ENCODE peak calls at places on chromosomes 7 and 10, in ten cellular contexts. One of them, this sample, is unnamed.

GRCh38 chr7:149370790-149371189 is 90.1 kb downstream of the ZNF777 start:
- DNase-seq in stimulated activated CD8-positive, alpha-beta memory T cell treated with anti-CD3 and anti-CD28 coated beads, Interleukin-7, amount 100 ng/mL, for 24 hours: no peak
- DNase-seq in choroid plexus epithelial cell: no peak
- DNase-seq in right atrium auricular region: no peak
- DNase-seq in MV-4-11: no peak
- DNase-seq in CD8-positive, alpha-beta memory T cell: no peak
- DNase-seq in sciatic nerve: no peak
- DNase-seq in GM03348: no peak
- DNase-seq in astrocyte: no peak
- DNase-seq in NCI-H1092 treated with DMSO at 0.1 percent for 48 hours: no peak
- DNase-seq in this sample: no peak

GRCh38 chr7:121449735-121450134 is 53.6 kb upstream of the FAM3C start:
- DNase-seq in choroid plexus epithelial cell: no peak
- DNase-seq in sciatic nerve: no peak
- DNase-seq in CD8-positive, alpha-beta memory T cell: no peak
- DNase-seq in astrocyte: no peak
- DNase-seq in MV-4-11: no peak
- DNase-seq in GM03348: no peak
- DNase-seq in stimulated activated CD8-positive, alpha-beta memory T cell treated with anti-CD3 and anti-CD28 coated beads, Interleukin-7, amount 100 ng/mL, for 24 hours: no peak
- DNase-seq in right atrium auricular region: no peak
- DNase-seq in NCI-H1092 treated with DMSO at 0.1 percent for 48 hours: no peak
- DNase-seq in this sample: no peak

GRCh38 chr7:4835398-4836205 is 26.2 kb downstream of the PAPOLB start:
- DNase-seq in sciatic nerve: peak; percentile 44
- DNase-seq in right atrium auricular region: no peak
- DNase-seq in NCI-H1092 treated with DMSO at 0.1 percent for 48 hours: no peak
- DNase-seq in choroid plexus epithelial cell: no peak
- DNase-seq in MV-4-11: no peak
- DNase-seq in astrocyte: no peak
- DNase-seq in CD8-positive, alpha-beta memory T cell: no peak
- DNase-seq in GM03348: no peak
- DNase-seq in stimulated activated CD8-positive, alpha-beta memory T cell treated with anti-CD3 and anti-CD28 coated beads, Interleukin-7, amount 100 ng/mL, for 24 hours: no peak
- DNase-seq in this sample: no peak

GRCh38 chr10:102832987-102833386 is 4.2 kb downstream of the CYP17A1 start:
- DNase-seq in NCI-H1092 treated with DMSO at 0.1 percent for 48 hours: no peak
- DNase-seq in choroid plexus epithelial cell: no peak
- DNase-seq in CD8-positive, alpha-beta memory T cell: no peak
- DNase-seq in MV-4-11: no peak
- DNase-seq in astrocyte: no peak
- DNase-seq in stimulated activated CD8-positive, alpha-beta memory T cell treated with anti-CD3 and anti-CD28 coated beads, Interleukin-7, amount 100 ng/mL, for 24 hours: no peak
- DNase-seq in sciatic nerve: no peak
- DNase-seq in right atrium auricular region: no peak
- DNase-seq in GM03348: peak; percentile 54
- DNase-seq in this sample: no peak

GRCh38 chr7:123285076-123285700 is 85.4 kb upstream of the SLC13A1 start:
- DNase-seq in GM03348: no peak
- DNase-seq in CD8-positive, alpha-beta memory T cell: no peak
- DNase-seq in stimulated activated CD8-positive, alpha-beta memory T cell treated with anti-CD3 and anti-CD28 coated beads, Interleukin-7, amount 100 ng/mL, for 24 hours: no peak
- DNase-seq in NCI-H1092 treated with DMSO at 0.1 percent for 48 hours: no peak
- DNase-seq in right atrium auricular region: no peak
- DNase-seq in choroid plexus epithelial cell: no peak
- DNase-seq in sciatic nerve: no peak
- DNase-seq in MV-4-11: no peak
- DNase-seq in astrocyte: no peak
- DNase-seq in this sample: no peak

GRCh38 chr10:110865804-110866482 is 5.8 kb upstream of the PDCD4 start:
- DNase-seq in astrocyte: no peak
- DNase-seq in stimulated activated CD8-positive, alpha-beta memory T cell treated with anti-CD3 and anti-CD28 coated beads, Interleukin-7, amount 100 ng/mL, for 24 hours: no peak
- DNase-seq in GM03348: no peak
- DNase-seq in sciatic nerve: no peak
- DNase-seq in NCI-H1092 treated with DMSO at 0.1 percent for 48 hours: no peak
- DNase-seq in right atrium auricular region: no peak
- DNase-seq in MV-4-11: peak; percentile 70
- DNase-seq in CD8-positive, alpha-beta memory T cell: no peak
- DNase-seq in choroid plexus epithelial cell: peak; percentile 40
- DNase-seq in this sample: no peak

GRCh38 chr7:29921404-29922010 is 68.1 kb downstream of the SCRN1 start:
- DNase-seq in MV-4-11: peak; percentile 34
- DNase-seq in sciatic nerve: no peak
- DNase-seq in NCI-H1092 treated with DMSO at 0.1 percent for 48 hours: peak; percentile 79
- DNase-seq in GM03348: peak; percentile 80
- DNase-seq in right atrium auricular region: no peak
- DNase-seq in stimulated activated CD8-positive, alpha-beta memory T cell treated with anti-CD3 and anti-CD28 coated beads, Interleukin-7, amount 100 ng/mL, for 24 hours: no peak
- DNase-seq in choroid plexus epithelial cell: peak; percentile 80
- DNase-seq in CD8-positive, alpha-beta memory T cell: peak; percentile 33
- DNase-seq in astrocyte: peak; percentile 25
- DNase-seq in this sample: no peak

GRCh38 chr10:102225646-102226541 is at the start of gene ELOVL3:
- DNase-seq in NCI-H1092 treated with DMSO at 0.1 percent for 48 hours: peak; percentile 85
- DNase-seq in choroid plexus epithelial cell: peak; percentile 97
- DNase-seq in GM03348: peak; percentile 98
- DNase-seq in astrocyte: peak; percentile 88
- DNase-seq in sciatic nerve: peak; percentile 95
- DNase-seq in MV-4-11: peak; percentile 89
- DNase-seq in stimulated activated CD8-positive, alpha-beta memory T cell treated with anti-CD3 and anti-CD28 coated beads, Interleukin-7, amount 100 ng/mL, for 24 hours: peak; percentile 61
- DNase-seq in CD8-positive, alpha-beta memory T cell: peak; percentile 80
- DNase-seq in right atrium auricular region: peak; percentile 97
- DNase-seq in this sample: peak; percentile 79

GRCh38 chr7:105924950-105925349 is 38.1 kb upstream of the CDHR3 start:
- DNase-seq in choroid plexus epithelial cell: no peak
- DNase-seq in stimulated activated CD8-positive, alpha-beta memory T cell treated with anti-CD3 and anti-CD28 coated beads, Interleukin-7, amount 100 ng/mL, for 24 hours: no peak
- DNase-seq in astrocyte: no peak
- DNase-seq in GM03348: no peak
- DNase-seq in sciatic nerve: no peak
- DNase-seq in right atrium auricular region: no peak
- DNase-seq in CD8-positive, alpha-beta memory T cell: peak; percentile 41
- DNase-seq in MV-4-11: no peak
- DNase-seq in NCI-H1092 treated with DMSO at 0.1 percent for 48 hours: no peak
- DNase-seq in this sample: no peak

GRCh38 chr10:24519950-24520349 is 203.7 kb downstream of the ARHGAP21 start:
- DNase-seq in GM03348: no peak
- DNase-seq in choroid plexus epithelial cell: no peak
- DNase-seq in CD8-positive, alpha-beta memory T cell: peak; percentile 14
- DNase-seq in stimulated activated CD8-positive, alpha-beta memory T cell treated with anti-CD3 and anti-CD28 coated beads, Interleukin-7, amount 100 ng/mL, for 24 hours: peak; percentile 4
- DNase-seq in sciatic nerve: no peak
- DNase-seq in right atrium auricular region: no peak
- DNase-seq in MV-4-11: no peak
- DNase-seq in astrocyte: no peak
- DNase-seq in NCI-H1092 treated with DMSO at 0.1 percent for 48 hours: no peak
- DNase-seq in this sample: peak; percentile 19

GRCh38 chr10:4477664-4478063 is 348.3 kb upstream of the AKR1E2 start:
- DNase-seq in astrocyte: no peak
- DNase-seq in NCI-H1092 treated with DMSO at 0.1 percent for 48 hours: no peak
- DNase-seq in CD8-positive, alpha-beta memory T cell: no peak
- DNase-seq in stimulated activated CD8-positive, alpha-beta memory T cell treated with anti-CD3 and anti-CD28 coated beads, Interleukin-7, amount 100 ng/mL, for 24 hours: no peak
- DNase-seq in GM03348: no peak
- DNase-seq in MV-4-11: no peak
- DNase-seq in right atrium auricular region: no peak
- DNase-seq in sciatic nerve: no peak
- DNase-seq in choroid plexus epithelial cell: no peak
- DNase-seq in this sample: no peak

GRCh38 chr10:70664702-70665195 is 7.6 kb upstream of the ADAMTS14 start:
- DNase-seq in choroid plexus epithelial cell: peak; percentile 98
- DNase-seq in sciatic nerve: no peak
- DNase-seq in stimulated activated CD8-positive, alpha-beta memory T cell treated with anti-CD3 and anti-CD28 coated beads, Interleukin-7, amount 100 ng/mL, for 24 hours: no peak
- DNase-seq in CD8-positive, alpha-beta memory T cell: no peak
- DNase-seq in NCI-H1092 treated with DMSO at 0.1 percent for 48 hours: peak; percentile 13
- DNase-seq in GM03348: peak; percentile 89
- DNase-seq in astrocyte: peak; percentile 100
- DNase-seq in right atrium auricular region: no peak
- DNase-seq in MV-4-11: peak; percentile 55
- DNase-seq in this sample: no peak

GRCh38 chr7:31076051-31076450 is 23.9 kb downstream of the ADCYAP1R1 start:
- DNase-seq in NCI-H1092 treated with DMSO at 0.1 percent for 48 hours: no peak
- DNase-seq in MV-4-11: no peak
- DNase-seq in CD8-positive, alpha-beta memory T cell: no peak
- DNase-seq in sciatic nerve: no peak
- DNase-seq in astrocyte: no peak
- DNase-seq in GM03348: no peak
- DNase-seq in stimulated activated CD8-positive, alpha-beta memory T cell treated with anti-CD3 and anti-CD28 coated beads, Interleukin-7, amount 100 ng/mL, for 24 hours: no peak
- DNase-seq in right atrium auricular region: no peak
- DNase-seq in choroid plexus epithelial cell: no peak
- DNase-seq in this sample: no peak

GRCh38 chr10:78044699-78045098 is 11.0 kb downstream of the RPS24 start:
- DNase-seq in GM03348: no peak
- DNase-seq in choroid plexus epithelial cell: peak; percentile 59
- DNase-seq in NCI-H1092 treated with DMSO at 0.1 percent for 48 hours: no peak
- DNase-seq in MV-4-11: no peak
- DNase-seq in right atrium auricular region: no peak
- DNase-seq in sciatic nerve: no peak
- DNase-seq in CD8-positive, alpha-beta memory T cell: no peak
- DNase-seq in stimulated activated CD8-positive, alpha-beta memory T cell treated with anti-CD3 and anti-CD28 coated beads, Interleukin-7, amount 100 ng/mL, for 24 hours: no peak
- DNase-seq in astrocyte: no peak
- DNase-seq in this sample: no peak

GRCh38 chr7:107687656-107688055 is 27.0 kb downstream of the SLC26A4 start:
- DNase-seq in NCI-H1092 treated with DMSO at 0.1 percent for 48 hours: no peak
- DNase-seq in GM03348: peak; percentile 9
- DNase-seq in stimulated activated CD8-positive, alpha-beta memory T cell treated with anti-CD3 and anti-CD28 coated beads, Interleukin-7, amount 100 ng/mL, for 24 hours: no peak
- DNase-seq in CD8-positive, alpha-beta memory T cell: no peak
- DNase-seq in sciatic nerve: no peak
- DNase-seq in astrocyte: peak; percentile 60
- DNase-seq in choroid plexus epithelial cell: no peak
- DNase-seq in MV-4-11: no peak
- DNase-seq in right atrium auricular region: no peak
- DNase-seq in this sample: no peak

GRCh38 chr10:35379226-35380137 is 43.2 kb downstream of the CCNY start:
- DNase-seq in sciatic nerve: no peak
- DNase-seq in choroid plexus epithelial cell: peak; percentile 86
- DNase-seq in astrocyte: peak; percentile 67
- DNase-seq in right atrium auricular region: no peak
- DNase-seq in NCI-H1092 treated with DMSO at 0.1 percent for 48 hours: no peak
- DNase-seq in stimulated activated CD8-positive, alpha-beta memory T cell treated with anti-CD3 and anti-CD28 coated beads, Interleukin-7, amount 100 ng/mL, for 24 hours: no peak
- DNase-seq in CD8-positive, alpha-beta memory T cell: peak; percentile 11
- DNase-seq in MV-4-11: no peak
- DNase-seq in GM03348: peak; percentile 53
- DNase-seq in this sample: no peak

GRCh38 chr10:1050555-1050954 is 1.6 kb upstream of the IDI1 start:
- DNase-seq in CD8-positive, alpha-beta memory T cell: peak; percentile 37
- DNase-seq in NCI-H1092 treated with DMSO at 0.1 percent for 48 hours: no peak
- DNase-seq in GM03348: no peak
- DNase-seq in stimulated activated CD8-positive, alpha-beta memory T cell treated with anti-CD3 and anti-CD28 coated beads, Interleukin-7, amount 100 ng/mL, for 24 hours: no peak
- DNase-seq in MV-4-11: no peak
- DNase-seq in choroid plexus epithelial cell: no peak
- DNase-seq in right atrium auricular region: no peak
- DNase-seq in sciatic nerve: no peak
- DNase-seq in astrocyte: no peak
- DNase-seq in this sample: peak; percentile 49

GRCh38 chr7:11427686-11428273 is 404.2 kb downstream of the THSD7A start:
- DNase-seq in NCI-H1092 treated with DMSO at 0.1 percent for 48 hours: peak; percentile 83
- DNase-seq in CD8-positive, alpha-beta memory T cell: no peak
- DNase-seq in GM03348: peak; percentile 59
- DNase-seq in choroid plexus epithelial cell: peak; percentile 89
- DNase-seq in astrocyte: peak; percentile 54
- DNase-seq in right atrium auricular region: no peak
- DNase-seq in stimulated activated CD8-positive, alpha-beta memory T cell treated with anti-CD3 and anti-CD28 coated beads, Interleukin-7, amount 100 ng/mL, for 24 hours: no peak
- DNase-seq in MV-4-11: peak; percentile 68
- DNase-seq in sciatic nerve: no peak
- DNase-seq in this sample: peak; percentile 50

GRCh38 chr10:86758231-86759072 is 2.0 kb downstream of the BMPR1A start:
- DNase-seq in stimulated activated CD8-positive, alpha-beta memory T cell treated with anti-CD3 and anti-CD28 coated beads, Interleukin-7, amount 100 ng/mL, for 24 hours: no peak
- DNase-seq in astrocyte: no peak
- DNase-seq in right atrium auricular region: no peak
- DNase-seq in choroid plexus epithelial cell: peak; percentile 43
- DNase-seq in GM03348: no peak
- DNase-seq in sciatic nerve: no peak
- DNase-seq in CD8-positive, alpha-beta memory T cell: no peak
- DNase-seq in NCI-H1092 treated with DMSO at 0.1 percent for 48 hours: no peak
- DNase-seq in MV-4-11: no peak
- DNase-seq in this sample: no peak

GRCh38 chr10:96697026-96697425 is 23.3 kb downstream of the PIK3AP1 start:
- DNase-seq in NCI-H1092 treated with DMSO at 0.1 percent for 48 hours: no peak
- DNase-seq in GM03348: no peak
- DNase-seq in right atrium auricular region: no peak
- DNase-seq in sciatic nerve: no peak
- DNase-seq in stimulated activated CD8-positive, alpha-beta memory T cell treated with anti-CD3 and anti-CD28 coated beads, Interleukin-7, amount 100 ng/mL, for 24 hours: no peak
- DNase-seq in astrocyte: no peak
- DNase-seq in CD8-positive, alpha-beta memory T cell: no peak
- DNase-seq in choroid plexus epithelial cell: no peak
- DNase-seq in MV-4-11: no peak
- DNase-seq in this sample: no peak

GRCh38 chr10:86668297-86669165 is at the start of gene LDB3:
- DNase-seq in right atrium auricular region: peak; percentile 82
- DNase-seq in sciatic nerve: no peak
- DNase-seq in CD8-positive, alpha-beta memory T cell: no peak
- DNase-seq in astrocyte: peak; percentile 65
- DNase-seq in GM03348: no peak
- DNase-seq in stimulated activated CD8-positive, alpha-beta memory T cell treated with anti-CD3 and anti-CD28 coated beads, Interleukin-7, amount 100 ng/mL, for 24 hours: no peak
- DNase-seq in MV-4-11: no peak
- DNase-seq in NCI-H1092 treated with DMSO at 0.1 percent for 48 hours: peak; percentile 51
- DNase-seq in choroid plexus epithelial cell: no peak
- DNase-seq in this sample: no peak

GRCh38 chr10:50653142-50653541 is 29.4 kb upstream of the SGMS1 start:
- DNase-seq in astrocyte: peak; percentile 6
- DNase-seq in CD8-positive, alpha-beta memory T cell: peak; percentile 30
- DNase-seq in choroid plexus epithelial cell: peak; percentile 77
- DNase-seq in sciatic nerve: no peak
- DNase-seq in NCI-H1092 treated with DMSO at 0.1 percent for 48 hours: peak; percentile 14
- DNase-seq in stimulated activated CD8-positive, alpha-beta memory T cell treated with anti-CD3 and anti-CD28 coated beads, Interleukin-7, amount 100 ng/mL, for 24 hours: no peak
- DNase-seq in MV-4-11: no peak
- DNase-seq in right atrium auricular region: no peak
- DNase-seq in GM03348: peak; percentile 50
- DNase-seq in this sample: no peak

GRCh38 chr10:11608159-11608966 is 3.1 kb downstream of the USP6NL start:
- DNase-seq in sciatic nerve: no peak
- DNase-seq in CD8-positive, alpha-beta memory T cell: no peak
- DNase-seq in right atrium auricular region: no peak
- DNase-seq in GM03348: no peak
- DNase-seq in NCI-H1092 treated with DMSO at 0.1 percent for 48 hours: no peak
- DNase-seq in MV-4-11: no peak
- DNase-seq in choroid plexus epithelial cell: no peak
- DNase-seq in astrocyte: no peak
- DNase-seq in stimulated activated CD8-positive, alpha-beta memory T cell treated with anti-CD3 and anti-CD28 coated beads, Interleukin-7, amount 100 ng/mL, for 24 hours: no peak
- DNase-seq in this sample: no peak

GRCh38 chr7:66697451-66698438 is 42.8 kb upstream of the RABGEF1 start:
- DNase-seq in choroid plexus epithelial cell: peak; percentile 33
- DNase-seq in sciatic nerve: no peak
- DNase-seq in astrocyte: peak; percentile 52
- DNase-seq in MV-4-11: no peak
- DNase-seq in GM03348: peak; percentile 83
- DNase-seq in right atrium auricular region: no peak
- DNase-seq in stimulated activated CD8-positive, alpha-beta memory T cell treated with anti-CD3 and anti-CD28 coated beads, Interleukin-7, amount 100 ng/mL, for 24 hours: no peak
- DNase-seq in CD8-positive, alpha-beta memory T cell: no peak
- DNase-seq in NCI-H1092 treated with DMSO at 0.1 percent for 48 hours: no peak
- DNase-seq in this sample: no peak

GRCh38 chr10:121418126-121418777 is 180.0 kb downstream of the FGFR2 start:
- DNase-seq in stimulated activated CD8-positive, alpha-beta memory T cell treated with anti-CD3 and anti-CD28 coated beads, Interleukin-7, amount 100 ng/mL, for 24 hours: no peak
- DNase-seq in right atrium auricular region: no peak
- DNase-seq in astrocyte: peak; percentile 34
- DNase-seq in MV-4-11: no peak
- DNase-seq in NCI-H1092 treated with DMSO at 0.1 percent for 48 hours: no peak
- DNase-seq in sciatic nerve: no peak
- DNase-seq in choroid plexus epithelial cell: peak; percentile 2
- DNase-seq in CD8-positive, alpha-beta memory T cell: no peak
- DNase-seq in GM03348: no peak
- DNase-seq in this sample: no peak

GRCh38 chr10:52573347-52573746 is 199.2 kb downstream of the MBL2 start:
- DNase-seq in astrocyte: no peak
- DNase-seq in right atrium auricular region: no peak
- DNase-seq in MV-4-11: no peak
- DNase-seq in GM03348: peak; percentile 13
- DNase-seq in CD8-positive, alpha-beta memory T cell: no peak
- DNase-seq in stimulated activated CD8-positive, alpha-beta memory T cell treated with anti-CD3 and anti-CD28 coated beads, Interleukin-7, amount 100 ng/mL, for 24 hours: no peak
- DNase-seq in NCI-H1092 treated with DMSO at 0.1 percent for 48 hours: no peak
- DNase-seq in sciatic nerve: no peak
- DNase-seq in choroid plexus epithelial cell: no peak
- DNase-seq in this sample: no peak

GRCh38 chr10:73814896-73815718 is 3.7 kb upstream of the NDST2 start:
- DNase-seq in astrocyte: no peak
- DNase-seq in CD8-positive, alpha-beta memory T cell: no peak
- DNase-seq in NCI-H1092 treated with DMSO at 0.1 percent for 48 hours: no peak
- DNase-seq in GM03348: peak; percentile 37
- DNase-seq in choroid plexus epithelial cell: no peak
- DNase-seq in MV-4-11: peak; percentile 13
- DNase-seq in sciatic nerve: no peak
- DNase-seq in right atrium auricular region: no peak
- DNase-seq in stimulated activated CD8-positive, alpha-beta memory T cell treated with anti-CD3 and anti-CD28 coated beads, Interleukin-7, amount 100 ng/mL, for 24 hours: no peak
- DNase-seq in this sample: no peak

GRCh38 chr10:79381804-79382221 is 34.5 kb downstream of the PPIF start:
- DNase-seq in right atrium auricular region: peak; percentile 92
- DNase-seq in choroid plexus epithelial cell: peak; percentile 93
- DNase-seq in CD8-positive, alpha-beta memory T cell: no peak
- DNase-seq in stimulated activated CD8-positive, alpha-beta memory T cell treated with anti-CD3 and anti-CD28 coated beads, Interleukin-7, amount 100 ng/mL, for 24 hours: no peak
- DNase-seq in astrocyte: peak; percentile 82
- DNase-seq in MV-4-11: no peak
- DNase-seq in NCI-H1092 treated with DMSO at 0.1 percent for 48 hours: no peak
- DNase-seq in sciatic nerve: peak; percentile 81
- DNase-seq in GM03348: peak; percentile 90
- DNase-seq in this sample: no peak

This sample was measured in T-helper 2 cell.